ENCODE peak calls at places on chromosomes 12 and 14, in four cellular contexts. G is activated naive CD4-positive, alpha-beta T cell treated with Interleukin-2 at 50 U/mL for 16 hours; Q is AG09319; I is mucosa of gallbladder. F is an unnamed sample.

GRCh38 chr14:23828001-23828400 is 125.6 kb upstream of the DHRS4 start:
- DNase-seq in G (no peak), Q (no peak), I (no peak), F (no peak)

GRCh38 chr12:62711626-62712305 is 223.2 kb downstream of the PPM1H start:
- DNase-seq in G (no peak), Q (no peak), I (no peak), F (no peak)

GRCh38 chr12:62683724-62684501 is 217.3 kb downstream of the MON2 start:
- DNase-seq in G (no peak), Q (peak), I (peak), F (no peak)

GRCh38 chr14:70856851-70857498 is 47.7 kb upstream of the MAP3K9 start:
- DNase-seq in G (no peak), Q (no peak), I (no peak), F (peak)

GRCh38 chr12:41663487-41664258 is 475.6 kb downstream of the PDZRN4 start:
- DNase-seq in G (no peak), Q (no peak), I (no peak), F (no peak)

GRCh38 chr12:92300781-92301180 is 155.1 kb upstream of the BTG1 start:
- DNase-seq in G (no peak), Q (no peak), I (no peak), F (no peak)

GRCh38 chr12:2395352-2395977 is 342.7 kb downstream of the CACNA1C start:
- DNase-seq in G (peak), Q (no peak), I (peak), F (peak)

GRCh38 chr12:79895804-79896203 is 39.1 kb downstream of the PPP1R12A start:
- DNase-seq in G (no peak), Q (no peak), I (no peak), F (no peak)

GRCh38 chr14:97414718-97415098 is 617.5 kb downstream of the VRK1 start:
- DNase-seq in G (no peak), Q (no peak), I (no peak), F (no peak)

GRCh38 chr12:130916251-130916911 is 37.3 kb upstream of the ADGRD1 start:
- DNase-seq in G (no peak), Q (no peak), I (peak), F (no peak)

GRCh38 chr12:117147639-117148038 is 42.6 kb downstream of the FBXO21 start:
- DNase-seq in G (no peak), Q (no peak), I (no peak), F (no peak)

GRCh38 chr14:35829449-35829848 is 3.3 kb downstream of the BRMS1L start:
- DNase-seq in G (no peak), Q (no peak), I (no peak), F (no peak)